ENCODE peak calls at places on chromosome 10, in eight cellular contexts. M is HepG2, V is stomach, X is H1, S is esophagus muscularis mucosa, H is SK-N-SH, K is transverse colon, G is sigmoid colon. W is an unnamed sample.

GRCh38 chr10:131129544-131129943 is 182.0 kb downstream of the TCERG1L start:
- DNase-seq in M (no peak), V (no peak), X (no peak), S (no peak), H (no peak), K (no peak), G (no peak), W (no peak)

GRCh38 chr10:103823706-103824272 is 31.6 kb downstream of the SH3PXD2A start:
- DNase-seq in M (no peak), V (no peak), X (no peak), S (no peak), H (no peak), K (no peak), G (no peak), W (no peak)

GRCh38 chr10:11720260-11720741 is 21.9 kb upstream of the ECHDC3 start:
- DNase-seq in M (no peak), V (no peak), X (no peak), S (no peak), H (no peak), K (no peak), G (no peak), W (peak; percentile 36)

GRCh38 chr10:91924212-91925021 is 847 bp downstream of the BTAF1 start:
- DNase-seq in M (no peak), V (no peak), X (no peak), S (no peak), H (no peak), K (no peak), G (no peak), W (no peak)

GRCh38 chr10:27447540-27447939 is 56.6 kb upstream of the RAB18 start:
- DNase-seq in M (no peak), V (no peak), X (no peak), S (peak; percentile 34), H (no peak), K (no peak), G (no peak), W (no peak)

GRCh38 chr10:131149586-131149985 is 161.9 kb downstream of the TCERG1L start:
- DNase-seq in M (no peak), V (no peak), X (no peak), S (no peak), H (no peak), K (no peak), G (no peak), W (no peak)

GRCh38 chr10:121853950-121854349 is 73.9 kb downstream of the ATE1 start:
- DNase-seq in M (no peak), V (no peak), X (no peak), S (no peak), H (no peak), K (no peak), G (no peak), W (no peak)

GRCh38 chr10:116879817-116880216 is 30.5 kb downstream of the ENO4 start:
- DNase-seq in M (no peak), V (no peak), X (no peak), S (peak; percentile 72), H (no peak), K (no peak), G (no peak), W (no peak)

GRCh38 chr10:119776536-119776935 is 50.7 kb downstream of the INPP5F start:
- DNase-seq in M (peak; percentile 10), V (no peak), X (no peak), S (no peak), H (no peak), K (no peak), G (no peak), W (no peak)

GRCh38 chr10:13089345-13089744 is 10.6 kb upstream of the OPTN start:
- DNase-seq in M (no peak), V (no peak), X (no peak), S (no peak), H (no peak), K (no peak), G (no peak), W (no peak)

GRCh38 chr10:13090289-13090688 is 9.7 kb upstream of the OPTN start:
- DNase-seq in M (no peak), V (no peak), X (no peak), S (no peak), H (no peak), K (no peak), G (no peak), W (no peak)

GRCh38 chr10:13087986-13088618 is 11.9 kb upstream of the OPTN start:
- DNase-seq in M (no peak), V (no peak), X (no peak), S (no peak), H (no peak), K (no peak), G (no peak), W (no peak)

GRCh38 chr10:13086051-13086450 is 13.9 kb upstream of the OPTN start:
- DNase-seq in M (no peak), V (no peak), X (no peak), S (no peak), H (no peak), K (no peak), G (no peak), W (no peak)

DNA sequence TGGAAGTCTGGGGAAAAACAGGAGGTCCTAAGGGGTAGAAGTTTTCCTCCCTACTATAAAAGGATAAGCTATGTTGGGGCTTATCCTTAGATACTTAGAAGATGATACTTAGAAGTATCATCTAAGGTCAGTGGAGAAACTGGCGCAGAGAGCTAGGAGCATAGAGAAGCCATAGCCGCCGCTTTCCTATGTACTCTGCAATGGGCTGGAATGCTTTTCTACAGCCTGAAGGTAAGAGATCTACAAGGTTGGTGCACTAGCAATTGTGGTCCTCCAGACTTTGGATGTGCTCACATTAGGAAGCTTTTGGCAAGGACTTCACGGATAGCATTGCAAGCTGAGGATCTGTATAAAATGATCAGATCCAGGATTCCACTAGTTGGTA is 12.4 kb upstream of the OPTN start:
- DNase-seq in M (no peak), V (no peak), X (no peak), S (no peak), H (no peak), K (no peak), G (no peak), W (no peak)
- TF ChIP-seq EP300 in M (no peak), V (no peak), X (no peak), S (no peak), H (no peak), K (no peak), G (no peak), W (no peak)

GRCh38 chr10:78297997-78298396 is 264.3 kb downstream of the RPS24 start:
- DNase-seq in M (no peak), V (no peak), X (no peak), S (no peak), H (no peak), K (no peak), G (no peak), W (no peak)

GRCh38 chr10:78301481-78301880 is 267.8 kb downstream of the RPS24 start:
- DNase-seq in M (no peak), V (no peak), X (no peak), S (peak; percentile 66), H (no peak), K (no peak), G (peak; percentile 38), W (no peak)

GRCh38 chr10:78300526-78300925 is 266.9 kb downstream of the RPS24 start:
- DNase-seq in M (no peak), V (no peak), X (no peak), S (no peak), H (no peak), K (no peak), G (peak; percentile 52), W (no peak)

GRCh38 chr10:78298835-78299234 is 265.2 kb downstream of the RPS24 start:
- DNase-seq in M (no peak), V (no peak), X (no peak), S (no peak), H (no peak), K (no peak), G (peak; percentile 35), W (no peak)

DNA sequence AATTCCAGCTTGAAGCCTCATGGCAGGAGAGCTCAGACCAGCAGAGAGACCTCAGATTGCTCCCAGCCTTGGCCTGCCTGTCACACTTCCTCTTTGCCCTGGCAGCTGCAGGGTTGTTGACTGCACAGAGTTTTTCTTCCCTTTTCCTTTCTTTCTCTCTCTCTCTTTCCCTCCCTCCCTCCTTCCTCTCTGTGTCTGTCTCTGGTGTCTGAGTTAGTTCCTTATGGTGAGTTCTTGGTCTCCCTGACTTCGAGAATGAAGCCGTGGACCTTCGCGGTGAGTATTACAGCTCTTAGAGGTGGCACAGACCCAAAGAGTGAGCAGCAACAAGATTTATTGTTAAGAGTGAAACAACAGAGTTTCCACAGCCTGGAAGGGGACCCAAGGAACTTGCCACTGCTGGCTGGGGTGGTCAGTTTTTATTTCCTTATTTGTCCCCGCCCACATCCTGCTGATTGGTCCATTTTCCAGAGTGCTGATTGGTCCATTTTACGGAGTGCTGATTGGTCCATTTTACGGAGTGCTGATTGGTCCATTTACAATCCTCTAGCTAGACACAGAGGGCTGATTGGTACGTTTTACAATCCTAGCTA is 266.3 kb downstream of the RPS24 start:
- DNase-seq in M (no peak), V (no peak), X (no peak), S (no peak), H (no peak), K (peak; percentile 28), G (peak; percentile 75), W (peak; percentile 67)
- TF ChIP-seq POLR2AphosphoS5 in M (no peak), V (no peak), X (no peak), S (no peak), H (no peak), K (no peak), G (no peak), W (no peak)

GRCh38 chr10:109977382-109977806 is 30.4 kb upstream of the ADD3 start:
- DNase-seq in M (peak; percentile 95), V (peak; percentile 57), X (no peak), S (no peak), H (no peak), K (peak; percentile 82), G (no peak), W (no peak)

GRCh38 chr10:109973430-109973829 is 34.4 kb upstream of the ADD3 start:
- DNase-seq in M (no peak), V (no peak), X (no peak), S (no peak), H (no peak), K (no peak), G (no peak), W (no peak)

GRCh38 chr10:109976657-109977056 is 31.1 kb upstream of the ADD3 start:
- DNase-seq in M (peak; percentile 60), V (no peak), X (no peak), S (no peak), H (no peak), K (no peak), G (no peak), W (no peak)

GRCh38 chr10:109974509-109975191 is 33.1 kb upstream of the ADD3 start:
- DNase-seq in M (peak; percentile 93), V (no peak), X (no peak), S (no peak), H (peak; percentile 54), K (no peak), G (no peak), W (no peak)

DNA sequence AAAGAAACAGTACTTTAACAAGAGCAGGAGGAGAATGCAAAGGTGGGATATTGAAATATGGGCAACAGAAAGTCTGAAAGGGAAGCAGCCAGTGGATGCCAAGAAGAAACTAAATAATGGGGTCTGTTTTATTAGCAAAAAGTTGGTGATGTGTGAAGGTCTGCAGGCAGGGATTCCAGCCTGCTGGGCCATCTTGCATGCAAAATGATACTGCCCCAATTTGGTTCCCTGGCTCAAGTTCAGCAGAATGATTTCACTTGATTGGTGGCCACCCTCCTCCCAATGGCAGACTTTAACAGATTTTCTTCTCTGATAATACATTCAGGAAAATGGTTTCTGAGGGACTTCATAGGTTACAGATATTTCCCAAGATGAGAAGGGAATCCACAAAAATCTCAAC is 32.5 kb upstream of the ADD3 start:
- DNase-seq in M (no peak), V (no peak), X (no peak), S (no peak), H (no peak), K (no peak), G (no peak), W (no peak)
- H3K4me1 ChIP-seq in M (peaks cover 84% of the 10 kb centered on the region), V (peaks cover 13% of the 10 kb centered on the region), X (no peaks in the 10 kb centered on the region), S (peaks cover 11% of the 10 kb centered on the region), H (peaks cover 51% of the 10 kb centered on the region), K (peaks cover 15% of the 10 kb centered on the region), G (no peaks in the 10 kb centered on the region), W (peaks cover 5% of the 10 kb centered on the region)

GRCh38 chr10:101207026-101207425 is 22.2 kb downstream of the LBX1 start:
- DNase-seq in M (no peak), V (no peak), X (no peak), S (no peak), H (no peak), K (no peak), G (no peak), W (no peak)
- TF ChIP-seq EP300 in M (no peak), V (no peak), X (no peak), S (no peak), H (no peak), K (no peak), G (no peak), W (no peak)

W was measured in upper lobe of left lung.